ENCODE peak calls at places on chromosome 16, in nine cellular contexts. J is GM04504, R is uterus, O is EL, Y is NCI-H2081, T is AG20443, G is PC-3, N is occipital lobe, D is astrocyte of the cerebellum. F is an unnamed sample.
A peak's percentile ranks its signal among the peaks of the same experiment; 100 is the strongest.

GRCh38 chr16:1688807-1689560 is 10.9 kb downstream of the JPT2 start:
- DNase-seq in N (no peak), G (peak; percentile 95), J (no peak), R (no peak), O (peak; percentile 27), Y (no peak), T (no peak), D (peak; percentile 68), F (no peak)

GRCh38 chr16:86016201-86016965 is 117.4 kb downstream of the IRF8 start:
- DNase-seq in J (peak; percentile 39), T (peak; percentile 88), R (no peak), Y (peak; percentile 15), N (no peak), O (peak; percentile 49), D (peak; percentile 34), G (peak; percentile 53), F (no peak)

GRCh38 chr16:68718596-68718995 is 18.5 kb upstream of the CDH1 start:
- DNase-seq in T (no peak), Y (no peak), J (no peak), G (no peak), D (no peak), R (no peak), O (no peak), N (no peak), F (no peak)

GRCh38 chr16:65476556-65476955 is 354.7 kb upstream of the CDH11 start:
- DNase-seq in O (no peak), N (no peak), J (no peak), D (no peak), Y (no peak), R (no peak), T (no peak), G (no peak), F (no peak)

GRCh38 chr16:69039333-69039941 is 66.0 kb upstream of the HAS3 start:
- DNase-seq in J (no peak), Y (no peak), D (no peak), N (no peak), R (no peak), O (peak; percentile 44), G (peak; percentile 44), T (peak; percentile 17), F (no peak)

GRCh38 chr16:19304670-19305240 is 19.2 kb downstream of the CLEC19A start:
- DNase-seq in R (no peak), Y (no peak), J (no peak), D (no peak), N (no peak), T (no peak), O (no peak), G (peak; percentile 21), F (no peak)

GRCh38 chr16:22018559-22018958 is 10.6 kb downstream of the MOSMO start:
- DNase-seq in G (no peak), N (no peak), T (no peak), J (no peak), R (no peak), O (no peak), D (no peak), Y (no peak), F (no peak)

GRCh38 chr16:58582971-58583765 is 46.5 kb downstream of the CNOT1 start:
- DNase-seq in G (no peak), Y (no peak), J (no peak), R (no peak), N (no peak), O (no peak), D (peak; percentile 13), T (no peak), F (no peak)

GRCh38 chr16:10741844-10742243 is 1.8 kb upstream of the NUBP1 start:
- DNase-seq in Y (no peak), O (peak; percentile 9), G (no peak), D (no peak), T (no peak), N (no peak), R (no peak), J (no peak), F (no peak)

GRCh38 chr16:74730049-74730683 is 29.5 kb upstream of the MLKL start:
- DNase-seq in O (no peak), T (no peak), Y (no peak), R (no peak), J (no peak), D (no peak), N (no peak), G (peak; percentile 50), F (no peak)

GRCh38 chr16:66970775-66971725 is 10.0 kb downstream of the CES3 start:
- DNase-seq in O (peak; percentile 80), R (no peak), D (no peak), N (no peak), G (peak; percentile 25), Y (no peak), J (no peak), T (no peak), F (no peak)

GRCh38 chr16:88825146-88825545 is 13.4 kb upstream of the APRT start:
- DNase-seq in O (no peak), D (no peak), G (no peak), T (no peak), J (no peak), Y (no peak), N (no peak), R (no peak), F (no peak)

GRCh38 chr16:16062023-16062932 is 112.9 kb downstream of the ABCC1 start:
- DNase-seq in O (no peak), D (no peak), T (no peak), G (no peak), J (no peak), Y (no peak), N (no peak), R (no peak), F (no peak)

GRCh38 chr16:66996324-66996982 is 8.1 kb downstream of the CES4A start:
- DNase-seq in T (peak; percentile 73), D (peak; percentile 54), R (peak; percentile 54), J (peak; percentile 48), G (peak; percentile 39), N (peak; percentile 79), O (peak; percentile 31), Y (no peak), F (no peak)

GRCh38 chr16:47134550-47134949 is 9.2 kb downstream of the NETO2 start:
- DNase-seq in D (no peak), R (no peak), N (no peak), G (no peak), Y (peak; percentile 52), T (no peak), O (no peak), J (no peak), F (no peak)

GRCh38 chr16:3968556-3968955 is 88.0 kb upstream of the CREBBP start:
- DNase-seq in Y (no peak), J (no peak), T (no peak), N (no peak), D (no peak), G (no peak), O (no peak), R (no peak), F (no peak)

GRCh38 chr16:974606-975312 is 4.0 kb upstream of the LMF1 start:
- DNase-seq in J (no peak), Y (no peak), R (no peak), T (no peak), G (no peak), N (no peak), O (no peak), D (no peak), F (no peak)

GRCh38 chr16:396605-397004 is 394 bp upstream of the NME4 start:
- DNase-seq in N (no peak), T (peak; percentile 80), G (peak; percentile 54), R (peak; percentile 58), J (no peak), O (peak; percentile 67), Y (peak; percentile 45), D (no peak), F (no peak)

GRCh38 chr16:715448-716249 is 731 bp downstream of the METRN start:
- DNase-seq in D (no peak), T (peak; percentile 46), Y (no peak), G (no peak), J (no peak), O (peak; percentile 38), N (no peak), R (no peak), F (peak; percentile 48)

GRCh38 chr16:68752602-68753001 is 15.5 kb downstream of the CDH1 start:
- DNase-seq in Y (no peak), D (no peak), J (no peak), N (no peak), R (no peak), T (no peak), G (no peak), O (no peak), F (no peak)

GRCh38 chr16:75224683-75225082 is 5.9 kb downstream of the CTRB1 start:
- DNase-seq in Y (no peak), T (no peak), O (no peak), G (no peak), R (peak; percentile 17), N (no peak), D (no peak), J (no peak), F (no peak)

F was measured in NCI-H526.